ENCODE peak calls at places on chromosomes 13 and 19, in six cellular contexts. D, H, K, G, I and N are unnamed samples.

GRCh38 chr13:93752506-93752905 is 525.9 kb downstream of the GPC6 start:
- DNase-seq in H (no peak), D (no peak), G (no peak), K (no peak), I (no peak), N (no peak)

GRCh38 chr13:59247166-59247565 is 916.6 kb downstream of the DIAPH3 start:
- DNase-seq in D (peak), K (no peak), I (no peak), H (no peak), G (no peak), N (no peak)

GRCh38 chr19:43966079-43966694 is 15.2 kb downstream of the ZNF221 start:
- DNase-seq in K (peak), I (no peak), D (no peak), G (no peak), H (no peak), N (no peak)

GRCh38 chr13:25175431-25175830 is 3.3 kb upstream of the AMER2 start:
- DNase-seq in K (no peak), G (no peak), H (peak), D (no peak), I (no peak), N (no peak)

GRCh38 chr13:23428183-23428528 is 5.3 kb downstream of the SACS start:
- DNase-seq in K (peak), H (no peak), D (no peak), I (no peak), G (no peak), N (no peak)

GRCh38 chr13:74966814-74967213 is 515.2 kb downstream of the TBC1D4 start:
- DNase-seq in I (no peak), D (no peak), G (no peak), H (no peak), K (peak), N (no peak)

GRCh38 chr19:32269831-32270230 is 75.6 kb upstream of the ZNF507 start:
- DNase-seq in I (no peak), D (no peak), G (no peak), K (no peak), H (no peak), N (no peak)

GRCh38 chr13:74015137-74015536 is 119.1 kb downstream of the KLF12 start:
- DNase-seq in K (peak), D (no peak), H (no peak), G (no peak), I (no peak), N (no peak)

GRCh38 chr19:19662866-19663291 is 597 bp downstream of the ATP13A1 start:
- DNase-seq in D (no peak), H (no peak), G (no peak), K (no peak), I (no peak), N (peak)

GRCh38 chr19:58277748-58278147 is 1.0 kb upstream of the ZNF8 start:
- DNase-seq in K (no peak), H (no peak), G (no peak), D (no peak), I (no peak), N (no peak)

GRCh38 chr13:96542986-96543385 is 451.3 kb downstream of the OXGR1 start:
- DNase-seq in I (no peak), K (no peak), G (no peak), H (no peak), D (no peak), N (no peak)

GRCh38 chr13:107545946-107546502 is 669.3 kb downstream of the LIG4 start:
- DNase-seq in I (no peak), G (no peak), K (no peak), H (no peak), D (no peak), N (no peak)

GRCh38 chr19:50962245-50962644 is 7.1 kb downstream of the KLK6 start:
- DNase-seq in D (no peak), I (no peak), G (no peak), K (no peak), H (no peak), N (no peak)

GRCh38 chr13:99075268-99076191 is 97.7 kb upstream of the DOCK9 start:
- DNase-seq in K (no peak), G (no peak), D (no peak), I (no peak), H (no peak), N (peak)

GRCh38 chr13:111664696-111665095 is 344.3 kb downstream of the TEX29 start:
- DNase-seq in H (no peak), I (no peak), K (no peak), G (no peak), D (no peak), N (no peak)

GRCh38 chr19:4909172-4909896 is at the start of gene UHRF1:
- DNase-seq in I (peak), K (no peak), G (no peak), D (no peak), H (no peak), N (peak)

GRCh38 chr19:44308011-44308410 is 3.2 kb upstream of the ZNF235 start:
- DNase-seq in H (no peak), G (no peak), I (no peak), D (no peak), K (peak), N (no peak)

GRCh38 chr19:42197375-42197817 is 20.1 kb downstream of the DEDD2 start:
- DNase-seq in K (no peak), D (peak), H (no peak), G (no peak), I (no peak), N (no peak)

GRCh38 chr19:39317476-39317875 is 3.2 kb downstream of the LRFN1 start:
- DNase-seq in I (no peak), D (no peak), K (no peak), H (no peak), G (no peak), N (no peak)

GRCh38 chr13:114106991-114107685 is 25.3 kb downstream of the RASA3 start:
- DNase-seq in H (no peak), I (no peak), K (no peak), G (no peak), D (peak), N (no peak)

GRCh38 chr19:15188851-15189250 is 11.9 kb downstream of the NOTCH3 start:
- DNase-seq in G (no peak), D (no peak), I (no peak), K (no peak), H (no peak), N (no peak)

GRCh38 chr19:32219392-32219791 is 126.0 kb upstream of the ZNF507 start:
- DNase-seq in D (no peak), H (peak), K (no peak), I (no peak), G (no peak), N (no peak)

GRCh38 chr19:39623946-39624345 is 21.6 kb downstream of the LGALS13 start:
- DNase-seq in D (no peak), K (no peak), G (no peak), H (no peak), I (no peak), N (no peak)

GRCh38 chr13:50116430-50116973 is 101.3 kb downstream of the KCNRG start:
- DNase-seq in I (no peak), H (no peak), D (no peak), K (peak), G (no peak), N (no peak)

GRCh38 chr19:19750131-19750841 is 17.4 kb upstream of the ZNF14 start:
- DNase-seq in D (no peak), G (no peak), K (no peak), H (peak), I (no peak), N (no peak)

GRCh38 chr13:25171517-25172302 is at the start of gene AMER2:
- DNase-seq in G (peak), K (peak), D (no peak), H (peak), I (peak), N (peak)

GRCh38 chr13:28324181-28324789 is 170.6 kb downstream of the FLT1 start:
- DNase-seq in H (no peak), D (no peak), I (peak), K (peak), G (peak), N (peak)

GRCh38 chr13:62910541-62910940 is 1494.9 kb upstream of the PCDH20 start:
- DNase-seq in K (no peak), G (no peak), H (no peak), D (no peak), I (no peak), N (no peak)

GRCh38 chr19:8577247-8577646 is at the start of gene MYO1F:
- DNase-seq in H (no peak), D (peak), G (no peak), I (no peak), K (no peak), N (peak)

GRCh38 chr13:20136781-20137703 is 23.8 kb downstream of the GJA3 start:
- DNase-seq in D (no peak), I (peak), K (peak), H (no peak), G (peak), N (peak)
- TF ChIP-seq CTCF in D (peak), I (no peak), K (peak), H (peak), G (no peak), N (peak)

GRCh38 chr19:6753178-6754031 is 13.8 kb downstream of the SH2D3A start:
- DNase-seq in D (peak), G (peak), I (peak), H (peak), K (peak), N (peak)
- TF ChIP-seq CTCF in D (peak), G (peak), I (no peak), H (peak), K (peak), N (peak)

GRCh38 chr13:113023217-113023597 is 54.2 kb downstream of the MCF2L start:
- DNase-seq in G (no peak), D (no peak), H (no peak), K (peak), I (no peak), N (no peak)
- TF ChIP-seq CTCF in G (no peak), D (no peak), H (no peak), K (no peak), I (no peak), N (no peak)

GRCh38 chr13:60701919-60702318 is 304.9 kb downstream of the TDRD3 start:
- DNase-seq in D (no peak), K (no peak), G (no peak), H (no peak), I (no peak), N (no peak)

GRCh38 chr13:60691268-60691667 is 294.2 kb downstream of the TDRD3 start:
- DNase-seq in I (no peak), H (no peak), G (no peak), K (no peak), D (no peak), N (no peak)

GRCh38 chr13:60700994-60701393 is 304.0 kb downstream of the TDRD3 start:
- DNase-seq in K (no peak), I (no peak), H (no peak), D (no peak), G (no peak), N (no peak)

GRCh38 chr13:60699636-60700035 is 302.6 kb downstream of the TDRD3 start:
- DNase-seq in I (no peak), D (no peak), H (no peak), K (no peak), G (no peak), N (no peak)

GRCh38 chr13:60696602-60697001 is 299.6 kb downstream of the TDRD3 start:
- DNase-seq in K (no peak), G (no peak), D (no peak), H (no peak), I (no peak), N (no peak)
- TF ChIP-seq CTCF in K (no peak), G (no peak), D (no peak), H (no peak), I (no peak), N (no peak)

GRCh38 chr13:45683701-45684100 is 18.4 kb upstream of the CBY2 start:
- DNase-seq in H (peak), D (no peak), K (no peak), I (no peak), G (no peak), N (no peak)
- TF ChIP-seq CTCF in H (no peak), D (no peak), K (peak), I (no peak), G (no peak), N (peak)

DNA sequence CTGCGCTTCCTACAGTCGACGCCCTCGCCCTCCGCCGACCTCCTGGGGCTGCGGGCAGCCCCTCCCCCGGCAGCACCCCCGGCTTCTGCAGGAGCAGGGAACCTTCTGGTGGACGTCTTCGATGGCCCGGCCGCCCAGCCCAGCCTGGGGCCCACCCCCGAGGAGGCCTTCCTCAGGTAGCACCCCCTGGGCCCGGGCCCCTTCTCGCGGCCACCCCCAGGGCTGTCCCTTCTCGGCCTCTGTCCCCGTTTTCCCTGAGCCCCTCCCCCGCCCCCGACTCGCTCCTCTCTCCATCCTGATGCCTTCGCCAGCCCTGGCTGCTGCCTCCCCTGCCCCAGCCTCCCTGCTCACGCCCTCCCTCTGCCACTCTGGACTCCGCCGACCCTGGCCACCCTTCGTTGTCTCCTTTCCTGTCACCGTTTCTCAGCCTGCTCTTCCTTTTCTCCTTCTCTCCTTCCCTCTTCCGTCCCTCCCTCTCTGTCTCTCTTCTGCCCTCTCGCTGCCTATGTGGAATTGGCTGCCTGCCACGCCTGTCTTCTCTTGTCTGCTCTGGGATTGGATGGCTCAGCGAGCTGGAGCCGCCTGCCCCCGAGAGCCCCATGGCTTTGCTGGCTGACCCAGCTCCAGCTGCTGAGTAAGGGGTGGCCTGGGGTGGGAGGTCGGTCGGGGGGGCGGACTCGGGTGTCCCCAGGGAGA is 11.0 kb downstream of the FUZ start:
- DNase-seq in I (no peak), H (peak), G (no peak), D (no peak), K (peak), N (no peak)
- TF ChIP-seq CTCF in I (no peak), H (peak), G (no peak), D (no peak), K (peak), N (no peak)

GRCh38 chr19:13220847-13221246 is 70.6 kb downstream of the IER2 start:
- DNase-seq in G (no peak), K (no peak), I (no peak), D (no peak), H (no peak), N (no peak)
- TF ChIP-seq CTCF in G (no peak), K (no peak), I (no peak), D (no peak), H (no peak), N (no peak)

GRCh38 chr19:55212447-55212846 is 3.1 kb upstream of the PTPRH start:
- DNase-seq in H (no peak), I (peak), K (no peak), G (peak), D (no peak), N (no peak)
- TF ChIP-seq CTCF in H (no peak), I (peak), K (peak), G (no peak), D (peak), N (peak)

GRCh38 chr13:78862460-78862859 is 203.5 kb upstream of the OBI1 start:
- DNase-seq in I (no peak), H (no peak), D (no peak), K (no peak), G (no peak), N (no peak)
- TF ChIP-seq CTCF in I (no peak), H (no peak), D (no peak), K (no peak), G (no peak), N (no peak)